ENCODE peak calls at places on chromosomes 13 and 19, in ten cellular contexts. S is SK-N-SH, R is spleen, J is choroid plexus epithelial cell, B is mesothelial cell of epicardium, N is endodermal cell, V is WTC11, E is ovary, O is AG09319, W is MCF 10A. L is an unnamed sample.

GRCh38 chr13:36158606-36159005 is 27.4 kb upstream of the DCLK1 start:
- DNase-seq in S (no peak), R (no peak), J (no peak), B (no peak), N (no peak), V (no peak), E (no peak), O (no peak), W (peak), L (no peak)

GRCh38 chr13:30920162-30920561 is 12.3 kb upstream of the TEX26 start:
- DNase-seq in S (no peak), R (no peak), J (no peak), B (no peak), N (no peak), V (no peak), E (no peak), O (no peak), W (no peak), L (no peak)

GRCh38 chr19:4066682-4067395 is at the start of gene ZBTB7A:
- DNase-seq in S (peak), R (peak), J (peak), B (peak), N (peak), V (peak), E (peak), O (peak), W (peak), L (peak)

GRCh38 chr13:99135591-99135990 is 65.1 kb upstream of the UBAC2 start:
- DNase-seq in S (no peak), R (no peak), J (no peak), B (no peak), N (no peak), V (no peak), E (no peak), O (no peak), W (no peak), L (no peak)

GRCh38 chr19:12527034-12527836 is 24.0 kb downstream of the ZNF564 start:
- DNase-seq in S (no peak), R (no peak), J (peak), B (no peak), N (no peak), V (no peak), E (no peak), O (no peak), W (peak), L (no peak)

GRCh38 chr13:35700661-35701060 is 224.2 kb upstream of the MAB21L1 start:
- DNase-seq in S (no peak), R (no peak), J (peak), B (no peak), N (no peak), V (no peak), E (no peak), O (no peak), W (no peak), L (no peak)

GRCh38 chr19:49020931-49021895 is 2.9 kb downstream of the CGB3 start:
- DNase-seq in S (peak), R (no peak), J (peak), B (no peak), N (no peak), V (no peak), E (no peak), O (no peak), W (peak), L (no peak)

GRCh38 chr13:99269627-99270252 is 11.6 kb upstream of the GPR18 start:
- DNase-seq in S (peak), R (no peak), J (peak), B (no peak), N (no peak), V (no peak), E (no peak), O (no peak), W (peak), L (no peak)

GRCh38 chr13:56586966-56587365 is 553.8 kb upstream of the PRR20A start:
- DNase-seq in S (no peak), R (no peak), J (no peak), B (no peak), N (no peak), V (no peak), E (no peak), O (no peak), W (no peak), L (no peak)

GRCh38 chr19:658916-659839 is 3.8 kb downstream of the RNF126 start:
- DNase-seq in S (no peak), R (peak), J (no peak), B (no peak), N (no peak), V (no peak), E (no peak), O (no peak), W (no peak), L (no peak)

GRCh38 chr13:65292488-65292901 is 1937.6 kb downstream of the PCDH9 start:
- DNase-seq in S (peak), R (no peak), J (peak), B (no peak), N (peak), V (no peak), E (no peak), O (no peak), W (peak), L (no peak)

GRCh38 chr13:99834246-99834645 is 137.3 kb downstream of the ZIC5 start:
- DNase-seq in S (no peak), R (no peak), J (no peak), B (no peak), N (no peak), V (no peak), E (no peak), O (no peak), W (no peak), L (no peak)

GRCh38 chr13:41675306-41675705 is 218.0 kb downstream of the RGCC start:
- DNase-seq in S (no peak), R (no peak), J (peak), B (no peak), N (no peak), V (no peak), E (no peak), O (no peak), W (peak), L (no peak)

GRCh38 chr13:52067237-52067636 is 42.7 kb downstream of the UTP14C start:
- DNase-seq in S (no peak), R (no peak), J (peak), B (no peak), N (no peak), V (no peak), E (no peak), O (no peak), W (peak), L (no peak)

GRCh38 chr19:8629996-8630683 is at the start of gene NFILZ:
- DNase-seq in S (no peak), R (no peak), J (no peak), B (no peak), N (no peak), V (no peak), E (no peak), O (no peak), W (no peak), L (no peak)

GRCh38 chr19:47283405-47284059 is 8.8 kb downstream of the INAFM1 start:
- DNase-seq in S (no peak), R (no peak), J (no peak), B (no peak), N (no peak), V (no peak), E (no peak), O (no peak), W (no peak), L (no peak)

GRCh38 chr19:47275866-47276461 is 1.3 kb downstream of the INAFM1 start:
- DNase-seq in S (no peak), R (peak), J (peak), B (no peak), N (peak), V (no peak), E (peak), O (no peak), W (no peak), L (peak)

GRCh38 chr19:47274891-47275865 is 493 bp downstream of the INAFM1 start:
- DNase-seq in S (peak), R (peak), J (peak), B (no peak), N (peak), V (peak), E (no peak), O (no peak), W (no peak), L (peak)

GRCh38 chr19:47284324-47284899 is 9.7 kb downstream of the INAFM1 start:
- DNase-seq in S (peak), R (no peak), J (peak), B (no peak), N (peak), V (no peak), E (no peak), O (no peak), W (peak), L (no peak)

GRCh38 chr19:47280183-47280797 is 5.6 kb downstream of the INAFM1 start:
- DNase-seq in S (peak), R (peak), J (peak), B (no peak), N (peak), V (peak), E (no peak), O (no peak), W (peak), L (peak)
- TF ChIP-seq CTCF in S (peak), R (no peak), J (peak), B (peak), N (peak), V (peak), E (no peak), O (peak), W (peak), L (no peak)

DNA sequence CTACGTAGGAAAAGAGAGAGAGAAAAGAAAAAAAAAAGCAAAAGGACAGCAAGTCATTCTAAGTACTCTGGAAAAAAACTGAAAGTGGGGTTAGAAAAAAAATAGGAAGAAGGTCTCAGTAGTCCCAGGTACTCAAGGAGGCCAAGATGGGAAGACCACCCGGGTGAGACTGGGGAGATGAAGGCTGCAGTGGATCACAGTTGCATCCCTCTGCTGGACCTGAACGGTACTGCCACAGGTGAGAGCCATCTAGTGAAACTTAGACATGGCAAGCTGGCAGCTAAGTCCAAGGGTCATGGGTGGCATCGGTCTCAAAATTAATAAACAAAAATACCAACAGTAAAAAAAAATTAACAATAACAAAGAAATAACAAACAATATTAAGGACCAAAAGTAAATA is 41.0 kb upstream of the ZNF91 start:
- DNase-seq in S (no peak), R (no peak), J (no peak), B (no peak), N (peak), V (peak), E (no peak), O (no peak), W (no peak), L (no peak)
- TF ChIP-seq CTCF in S (peak), R (no peak), J (peak), B (peak), N (peak), V (peak), E (no peak), O (no peak), W (peak), L (no peak)

GRCh38 chr19:2050991-2051770 is at the start of gene MKNK2:
- DNase-seq in S (peak), R (peak), J (peak), B (peak), N (peak), V (peak), E (peak), O (peak), W (peak), L (peak)
- TF ChIP-seq CTCF in S (peak), R (peak), J (peak), B (peak), N (peak), V (peak), E (peak), O (peak), W (peak), L (peak)

GRCh38 chr13:43918636-43919035 is 38.9 kb downstream of the LACC1 start:
- DNase-seq in S (no peak), R (no peak), J (no peak), B (no peak), N (no peak), V (no peak), E (no peak), O (no peak), W (no peak), L (no peak)
- TF ChIP-seq CTCF in S (no peak), R (no peak), J (no peak), B (no peak), N (no peak), V (no peak), E (no peak), O (no peak), W (no peak), L (no peak)

GRCh38 chr13:73499685-73500084 is 440.9 kb downstream of the KLF5 start:
- DNase-seq in S (no peak), R (no peak), J (no peak), B (no peak), N (no peak), V (no peak), E (no peak), O (no peak), W (no peak), L (no peak)

GRCh38 chr13:73497430-73497829 is 438.6 kb downstream of the KLF5 start:
- DNase-seq in S (no peak), R (no peak), J (no peak), B (no peak), N (no peak), V (no peak), E (no peak), O (no peak), W (peak), L (no peak)

GRCh38 chr13:73492811-73493210 is 434.0 kb downstream of the KLF5 start:
- DNase-seq in S (no peak), R (no peak), J (peak), B (no peak), N (no peak), V (no peak), E (no peak), O (no peak), W (no peak), L (no peak)

DNA sequence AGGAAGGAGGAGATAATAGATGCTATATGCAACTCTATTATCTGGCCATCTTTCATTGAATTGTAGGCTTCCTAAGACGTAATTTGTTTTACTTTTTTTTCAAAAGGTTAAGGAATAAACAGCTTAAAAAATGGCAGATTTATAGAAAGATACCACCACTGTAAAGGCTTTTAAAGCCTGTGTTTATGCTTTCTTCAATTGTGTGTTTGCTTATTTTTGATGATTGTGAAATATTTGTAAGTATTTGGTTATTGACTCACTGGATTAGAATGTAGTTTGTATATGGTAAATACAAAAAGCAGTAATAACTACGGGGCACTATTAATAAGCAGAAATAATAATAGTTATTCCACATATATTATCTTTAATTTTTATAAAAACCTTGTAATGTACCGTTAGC is 437.9 kb downstream of the KLF5 start:
- DNase-seq in S (no peak), R (no peak), J (no peak), B (no peak), N (no peak), V (no peak), E (no peak), O (no peak), W (no peak), L (no peak)
- TF ChIP-seq CTCF in S (no peak), R (no peak), J (no peak), B (no peak), N (no peak), V (no peak), E (no peak), O (no peak), W (no peak), L (no peak)

GRCh38 chr19:17997969-17998826 is 9.8 kb upstream of the ARRDC2 start:
- DNase-seq in S (no peak), R (peak), J (no peak), B (no peak), N (peak), V (peak), E (no peak), O (no peak), W (peak), L (no peak)
- TF ChIP-seq CTCF in S (no peak), R (no peak), J (peak), B (peak), N (peak), V (no peak), E (no peak), O (no peak), W (peak), L (peak)

DNA sequence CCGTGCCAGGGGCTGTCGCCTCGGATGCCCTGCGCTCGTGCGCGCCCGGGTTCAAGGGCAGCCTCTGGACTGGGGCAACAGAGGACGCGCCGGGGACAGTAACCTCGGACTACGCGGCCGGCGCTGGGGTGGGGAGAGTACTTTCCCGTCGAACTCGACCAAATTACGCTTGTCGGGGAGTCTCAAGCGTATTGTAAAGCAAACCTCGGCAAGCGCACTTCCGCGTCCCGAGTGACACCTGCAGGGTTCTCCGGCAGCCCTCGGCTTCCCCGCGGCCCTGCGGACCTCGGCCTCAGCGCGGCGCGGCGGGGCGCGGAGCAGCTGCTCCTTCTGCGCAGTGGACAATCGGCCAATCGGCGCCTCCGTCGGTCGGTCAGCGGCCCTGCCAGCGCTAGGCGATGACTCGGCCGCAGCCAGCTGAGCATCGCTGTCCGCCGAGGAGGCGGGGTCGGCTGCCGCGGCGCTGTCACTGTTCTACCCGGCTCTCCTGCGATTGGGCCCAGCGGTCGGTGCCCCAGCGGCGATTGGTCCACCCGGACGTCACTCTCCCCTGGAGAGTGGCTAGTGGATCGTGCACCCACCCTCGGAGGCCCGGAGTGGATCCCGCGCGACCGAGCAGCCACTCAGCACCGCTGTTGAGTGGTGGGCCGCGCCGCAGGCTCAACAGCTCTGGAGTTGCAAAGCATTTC is at the start of gene SLC46A3:
- DNase-seq in S (peak), R (peak), J (peak), B (peak), N (peak), V (peak), E (peak), O (peak), W (peak), L (peak)
- TF ChIP-seq CTCF in S (peak), R (peak), J (no peak), B (no peak), N (no peak), V (no peak), E (peak), O (no peak), W (no peak), L (no peak)

GRCh38 chr19:15702590-15702930 is 25.3 kb upstream of the OR10H2 start:
- DNase-seq in S (peak), R (peak), J (peak), B (no peak), N (no peak), V (no peak), E (peak), O (no peak), W (peak), L (no peak)
- TF ChIP-seq CTCF in S (no peak), R (no peak), J (no peak), B (no peak), N (no peak), V (no peak), E (no peak), O (no peak), W (no peak), L (no peak)